ENCODE peak calls at places on chromosomes 7 and 10, in ten cellular contexts. D, C, B, G, L, R, J, K, I and X are unnamed samples.
A peak's percentile ranks its signal among the peaks of the same experiment; 100 is the strongest.

GRCh38 chr10:126561499-126562208 is 108.8 kb downstream of the C10orf90 start:
- DNase-seq in R (no peak), G (no peak), K (no peak), C (peak; percentile 53), J (no peak), B (no peak), I (no peak), L (no peak), D (no peak), X (no peak)

GRCh38 chr7:137272249-137272648 is 71.3 kb downstream of the PTN start:
- DNase-seq in R (no peak), D (no peak), I (no peak), K (no peak), J (no peak), G (no peak), L (no peak), C (no peak), B (no peak), X (no peak)

GRCh38 chr10:34333513-34333912 is 481.6 kb downstream of the PARD3 start:
- DNase-seq in R (no peak), C (no peak), G (peak; percentile 71), J (no peak), B (no peak), L (no peak), I (no peak), D (peak; percentile 52), K (no peak), X (no peak)

GRCh38 chr10:32207544-32207943 is 139.4 kb downstream of the EPC1 start:
- DNase-seq in K (peak; percentile 9), I (peak; percentile 31), D (peak; percentile 72), C (peak; percentile 73), B (peak; percentile 39), J (peak; percentile 24), R (peak; percentile 34), G (peak; percentile 28), L (peak; percentile 51), X (no peak)

GRCh38 chr7:45089314-45089891 is 634 bp upstream of the NACAD start:
- DNase-seq in J (no peak), R (peak; percentile 67), I (peak; percentile 56), C (peak; percentile 52), L (peak; percentile 58), D (peak; percentile 63), K (peak; percentile 36), G (peak; percentile 48), B (peak; percentile 38), X (peak; percentile 75)

GRCh38 chr7:46139079-46139478 is 218.0 kb upstream of the IGFBP3 start:
- DNase-seq in G (peak; percentile 90), D (no peak), B (no peak), J (no peak), I (no peak), R (no peak), L (no peak), C (peak; percentile 77), K (no peak), X (no peak)

GRCh38 chr10:64148597-64148996 is 627.4 kb downstream of the REEP3 start:
- DNase-seq in B (no peak), K (no peak), G (no peak), J (no peak), D (no peak), I (no peak), C (no peak), R (no peak), L (no peak), X (no peak)

GRCh38 chr10:509361-510102 is 179.9 kb downstream of the DIP2C start:
- DNase-seq in R (peak; percentile 20), C (no peak), G (no peak), K (no peak), J (no peak), I (no peak), L (no peak), D (no peak), B (no peak), X (no peak)

GRCh38 chr10:100021322-100021721 is 11.6 kb upstream of the DNMBP start:
- DNase-seq in L (no peak), C (no peak), R (no peak), D (no peak), K (no peak), G (no peak), J (no peak), I (no peak), B (no peak), X (no peak)

GRCh38 chr7:99016196-99016595 is 127.7 kb downstream of the SMURF1 start:
- DNase-seq in I (no peak), L (no peak), D (no peak), C (no peak), J (no peak), G (no peak), B (no peak), R (no peak), K (no peak), X (no peak)

GRCh38 chr7:151076863-151077704 is 3.5 kb downstream of the FASTK start:
- DNase-seq in L (peak; percentile 70), C (peak; percentile 49), B (no peak), K (no peak), J (no peak), R (peak; percentile 57), G (no peak), I (no peak), D (no peak), X (no peak)

GRCh38 chr10:86533328-86533727 is 11.7 kb upstream of the WAPL start:
- DNase-seq in L (no peak), D (no peak), K (no peak), B (no peak), J (no peak), G (no peak), C (no peak), R (no peak), I (no peak), X (no peak)

GRCh38 chr7:967361-968082 is 7.8 kb downstream of the COX19 start:
- DNase-seq in L (no peak), C (no peak), R (no peak), J (no peak), K (no peak), I (no peak), B (no peak), G (no peak), D (no peak), X (no peak)
- H3K4me1 ChIP-seq in L (no peaks in the 10 kb centered on the region), C (peaks cover 7% of the 10 kb centered on the region), R (peaks cover 41% of the 10 kb centered on the region), J (peaks cover 55% of the 10 kb centered on the region), K (no peaks in the 10 kb centered on the region), I (peaks cover 85% of the 10 kb centered on the region), B (peaks cover 7% of the 10 kb centered on the region), G (no peaks in the 10 kb centered on the region), D (peaks cover 31% of the 10 kb centered on the region), X (peaks cover 2% of the 10 kb centered on the region)

DNA sequence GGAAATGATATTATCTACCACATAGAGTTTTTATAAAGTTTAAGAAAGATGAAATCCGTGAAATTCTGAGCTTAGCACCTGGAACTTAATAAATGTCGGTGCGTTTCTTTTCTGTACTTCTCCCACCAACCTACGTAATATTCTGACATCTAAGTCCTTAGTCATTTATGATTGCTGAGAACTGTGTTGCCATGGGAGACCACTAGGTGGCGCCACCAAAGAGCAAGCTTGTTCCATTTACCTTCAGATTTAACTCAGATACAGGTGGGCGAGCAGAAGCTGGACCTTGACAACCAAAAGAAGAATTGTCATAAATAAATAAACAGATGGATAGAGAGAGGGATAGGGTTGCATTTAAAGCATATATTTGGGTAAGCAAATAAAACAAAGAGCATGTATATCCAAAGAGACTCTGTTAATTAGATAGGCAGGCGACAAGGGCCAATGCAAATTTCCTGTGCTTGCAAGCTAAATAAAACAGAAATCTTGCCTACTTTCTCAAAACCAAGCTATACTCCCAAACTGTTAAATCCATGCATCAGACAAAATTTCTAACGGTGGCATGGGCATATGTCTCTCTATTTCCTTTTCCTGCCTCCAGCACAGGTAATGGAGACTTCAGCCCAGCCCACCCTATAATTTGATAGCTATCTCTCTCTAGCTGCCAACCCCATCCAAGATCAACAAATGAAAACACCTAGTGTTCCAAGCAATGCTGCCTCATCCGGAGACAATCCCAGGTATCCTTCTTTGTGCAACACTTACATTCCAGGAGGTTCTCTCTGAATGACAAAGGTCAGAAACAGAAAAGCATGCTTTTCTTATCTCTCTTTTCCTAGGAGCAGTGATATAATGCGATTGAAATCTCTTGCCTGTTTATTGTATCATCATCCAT is 699.6 kb downstream of the INHBA start:
- DNase-seq in I (peak; percentile 30), D (no peak), B (no peak), C (peak; percentile 28), R (peak; percentile 28), L (no peak), K (no peak), G (peak; percentile 40), J (no peak), X (peak; percentile 39)
- H3K27ac ChIP-seq in I (no peak overlapping the region), D (no peak overlapping the region), B (no peak overlapping the region), C (no peak overlapping the region), R (no peak overlapping the region), L (no peak overlapping the region), K (no peak overlapping the region), G (no peak overlapping the region), J (no peak overlapping the region), X (no peak overlapping the region)

DNA sequence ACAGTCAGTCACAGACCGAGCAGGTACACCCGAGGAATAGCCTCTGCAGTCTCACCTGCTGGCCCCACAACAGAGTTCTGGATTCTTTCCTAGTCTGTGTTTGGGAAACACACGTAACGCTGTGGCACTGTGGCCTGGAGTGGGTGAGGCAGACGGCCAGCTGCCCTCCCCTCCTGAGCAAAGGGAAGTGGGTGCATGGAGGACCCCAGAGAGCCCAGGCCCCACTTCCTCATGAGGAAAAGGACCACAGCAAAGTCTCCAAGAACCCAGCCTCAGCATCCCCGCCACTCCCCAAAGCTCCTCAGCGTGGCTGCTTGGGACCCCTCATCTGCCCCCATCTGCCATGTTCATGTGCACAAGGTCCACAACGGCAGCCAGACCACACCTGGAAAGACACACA is 530.2 kb downstream of the PTPRN2 start:
- DNase-seq in L (no peak), J (no peak), D (no peak), R (no peak), K (no peak), G (no peak), I (no peak), B (no peak), C (no peak), X (no peak)
- H3K9me3 ChIP-seq in L (peaks cover 10% of the 10 kb centered on the region), J (no peaks in the 10 kb centered on the region), D (no peaks in the 10 kb centered on the region), R (no peaks in the 10 kb centered on the region), K (peaks cover 19% of the 10 kb centered on the region), G (peaks cover 53% of the 10 kb centered on the region), I (peaks cover 6% of the 10 kb centered on the region), B (no peaks in the 10 kb centered on the region), C (no peaks in the 10 kb centered on the region), X (peaks cover 34% of the 10 kb centered on the region)

GRCh38 chr7:16028651-16029050 is 342.2 kb upstream of the MEOX2 start:
- DNase-seq in I (no peak), D (no peak), C (peak; percentile 4), L (no peak), R (no peak), G (peak; percentile 4), J (no peak), B (no peak), K (no peak), X (no peak)

GRCh38 chr7:16025696-16026095 is 339.2 kb upstream of the MEOX2 start:
- DNase-seq in I (no peak), G (no peak), R (no peak), B (no peak), K (no peak), D (no peak), L (no peak), J (no peak), C (no peak), X (no peak)

GRCh38 chr7:16028103-16028502 is 341.6 kb upstream of the MEOX2 start:
- DNase-seq in G (peak; percentile 95), I (no peak), K (peak; percentile 25), C (peak; percentile 92), R (no peak), J (no peak), L (no peak), B (no peak), D (no peak), X (no peak)

GRCh38 chr7:16026253-16027020 is 340.0 kb upstream of the MEOX2 start:
- DNase-seq in K (peak; percentile 22), B (no peak), R (peak; percentile 61), G (peak; percentile 84), D (no peak), C (no peak), I (peak; percentile 31), J (no peak), L (no peak), X (no peak)

GRCh38 chr7:16027396-16027795 is 340.9 kb upstream of the MEOX2 start:
- DNase-seq in B (no peak), D (no peak), L (no peak), R (no peak), C (peak; percentile 4), J (no peak), I (no peak), G (peak; percentile 7), K (no peak), X (no peak)
- H3K4me1 ChIP-seq in B (no peaks in the 10 kb centered on the region), D (no peaks in the 10 kb centered on the region), L (no peaks in the 10 kb centered on the region), R (peaks cover 53% of the 10 kb centered on the region), C (peaks cover 18% of the 10 kb centered on the region), J (peaks cover 42% of the 10 kb centered on the region), I (peaks cover 69% of the 10 kb centered on the region), G (peaks cover 22% of the 10 kb centered on the region), K (no peaks in the 10 kb centered on the region), X (no peaks in the 10 kb centered on the region)